ENCODE peak calls at places on chromosome 6, in ten cellular contexts. Y, O, P, N, E, J, R, D, U and H are unnamed samples.
A peak's percentile ranks its signal among the peaks of the same experiment; 100 is the strongest.

GRCh38 chr6:8080338-8081151 is 16.4 kb upstream of the BLOC1S5 start:
- DNase-seq in O (no peak), P (no peak), N (no peak), D (no peak), Y (no peak), J (no peak), E (no peak), R (no peak), U (no peak), H (no peak)

GRCh38 chr6:79078057-79078969 is at the start of gene PHIP:
- DNase-seq in U (peak; percentile 94), O (peak; percentile 92), E (peak; percentile 93), P (peak; percentile 97), Y (peak; percentile 91), R (peak; percentile 76), J (peak; percentile 88), N (peak; percentile 94), D (peak; percentile 92), H (peak; percentile 93)

GRCh38 chr6:109339906-109340678 is 42.2 kb downstream of the CD164 start:
- DNase-seq in P (no peak), R (no peak), D (no peak), Y (no peak), U (no peak), E (no peak), J (no peak), N (no peak), O (no peak), H (no peak)

GRCh38 chr6:13461805-13462204 is 25.6 kb downstream of the GFOD1 start:
- DNase-seq in O (no peak), U (no peak), D (no peak), J (no peak), N (no peak), Y (no peak), R (no peak), P (no peak), E (no peak), H (no peak)

GRCh38 chr6:10412948-10413849 is 1.7 kb downstream of the TFAP2A start:
- DNase-seq in R (no peak), P (no peak), O (no peak), Y (no peak), U (no peak), D (no peak), N (no peak), J (peak; percentile 10), E (no peak), H (no peak)

GRCh38 chr6:118968416-118968815 is 33.5 kb upstream of the MCM9 start:
- DNase-seq in U (peak; percentile 38), O (no peak), P (no peak), Y (no peak), J (no peak), R (no peak), E (peak; percentile 42), D (no peak), N (no peak), H (peak; percentile 57)

GRCh38 chr6:1525364-1526038 is 84.2 kb upstream of the FOXC1 start:
- DNase-seq in N (no peak), R (no peak), J (no peak), P (no peak), D (no peak), Y (no peak), O (no peak), U (peak; percentile 40), E (peak; percentile 56), H (no peak)

GRCh38 chr6:24935323-24935722 is 437 bp downstream of the RIPOR2 start:
- DNase-seq in U (no peak), R (no peak), N (peak; percentile 51), D (no peak), P (no peak), O (no peak), J (no peak), Y (no peak), E (no peak), H (peak; percentile 46)

GRCh38 chr6:118896339-118897136 is 2.6 kb downstream of the ASF1A start:
- DNase-seq in P (no peak), N (peak; percentile 75), E (no peak), Y (no peak), D (no peak), J (peak; percentile 52), U (peak; percentile 33), O (no peak), R (peak; percentile 41), H (peak; percentile 74)